ENCODE peak calls at places on chromosomes 3 and 15, in six cellular contexts. Z is GM12892, I is H1, P is K562, B is HepG2, Q is GM12878. M is an unnamed sample.

GRCh38 chr3:143973352-143974021 is 1.9 kb downstream of the DIPK2A start:
- DNase-seq in Z (no peak), I (no peak), P (peak; percentile 41), B (peak; percentile 71), Q (no peak), M (no peak)

GRCh38 chr3:132641837-132642538 is 17.6 kb downstream of the ACAD11 start:
- DNase-seq in Z (no peak), I (no peak), P (peak; percentile 28), B (peak; percentile 45), Q (no peak), M (no peak)

GRCh38 chr3:111332488-111333095 is 209.4 kb upstream of the CD96 start:
- DNase-seq in Z (no peak), I (no peak), P (no peak), B (no peak), Q (no peak), M (no peak)

GRCh38 chr15:50675524-50676144 is 11.0 kb downstream of the TRPM7 start:
- DNase-seq in Z (no peak), I (no peak), P (peak; percentile 27), B (no peak), Q (peak; percentile 5), M (no peak)

GRCh38 chr15:53693729-53694533 is 65.5 kb downstream of the WDR72 start:
- DNase-seq in Z (no peak), I (no peak), P (no peak), B (no peak), Q (no peak), M (no peak)

GRCh38 chr3:188421151-188421821 is 267.3 kb downstream of the LPP start:
- DNase-seq in Z (no peak), I (no peak), P (no peak), B (no peak), Q (no peak), M (no peak)

GRCh38 chr15:70096215-70096974 is 1.3 kb downstream of the TLE3 start:
- DNase-seq in Z (no peak), I (no peak), P (peak; percentile 66), B (no peak), Q (no peak), M (no peak)

GRCh38 chr3:40745381-40746106 is 220.8 kb downstream of the ZNF621 start:
- DNase-seq in Z (no peak), I (no peak), P (no peak), B (no peak), Q (no peak), M (no peak)

GRCh38 chr3:170426240-170426797 is 7.7 kb downstream of the CLDN11 start:
- DNase-seq in Z (no peak), I (no peak), P (peak; percentile 26), B (no peak), Q (no peak), M (no peak)

GRCh38 chr3:11583226-11583625 is 60.5 kb downstream of the VGLL4 start:
- DNase-seq in Z (no peak), I (no peak), P (no peak), B (no peak), Q (no peak), M (no peak)

GRCh38 chr15:80514071-80514780 is 110.0 kb downstream of the ARNT2 start:
- DNase-seq in Z (no peak), I (peak; percentile 14), P (no peak), B (no peak), Q (no peak), M (no peak)

GRCh38 chr15:84960391-84961113 is 21.1 kb upstream of the PDE8A start:
- DNase-seq in Z (no peak), I (no peak), P (peak; percentile 64), B (no peak), Q (no peak), M (no peak)

GRCh38 chr3:132418916-132419315 is 1.6 kb downstream of the DNAJC13 start:
- DNase-seq in Z (no peak), I (no peak), P (no peak), B (no peak), Q (no peak), M (no peak)

GRCh38 chr3:14175383-14176037 is 2.9 kb downstream of the XPC start:
- DNase-seq in Z (no peak), I (no peak), P (peak; percentile 56), B (no peak), Q (peak; percentile 48), M (no peak)

GRCh38 chr3:46966811-46967210 is 9.7 kb downstream of the CCDC12 start:
- DNase-seq in Z (no peak), I (no peak), P (no peak), B (no peak), Q (no peak), M (no peak)

GRCh38 chr15:40323239-40323952 is at the start of gene INAFM2:
- DNase-seq in Z (peak; percentile 99), I (peak; percentile 90), P (peak; percentile 96), B (peak; percentile 89), Q (peak; percentile 48), M (peak; percentile 98)

GRCh38 chr15:55230051-55230670 is 33.4 kb upstream of the RSL24D1 start:
- DNase-seq in Z (no peak), I (no peak), P (no peak), B (no peak), Q (no peak), M (no peak)

GRCh38 chr3:191383104-191383503 is 52.8 kb upstream of the UTS2B start:
- DNase-seq in Z (no peak), I (no peak), P (no peak), B (no peak), Q (no peak), M (no peak)

GRCh38 chr3:45182915-45183881 is 37.0 kb upstream of the CDCP1 start:
- DNase-seq in Z (no peak), I (peak; percentile 61), P (peak; percentile 85), B (peak; percentile 7), Q (no peak), M (no peak)

GRCh38 chr3:50853936-50854335 is 179.2 kb downstream of the DOCK3 start:
- DNase-seq in Z (no peak), I (no peak), P (no peak), B (no peak), Q (no peak), M (no peak)

GRCh38 chr3:71022552-71023335 is 560.8 kb downstream of the FOXP1 start:
- DNase-seq in Z (no peak), I (peak; percentile 52), P (no peak), B (peak; percentile 23), Q (no peak), M (no peak)

GRCh38 chr15:66065325-66065724 is 188.2 kb downstream of the MEGF11 start:
- DNase-seq in Z (no peak), I (no peak), P (no peak), B (no peak), Q (no peak), M (no peak)

GRCh38 chr3:194720048-194720447 is 34.4 kb downstream of the FAM43A start:
- DNase-seq in Z (no peak), I (no peak), P (no peak), B (no peak), Q (no peak), M (no peak)

GRCh38 chr3:194714564-194714963 is 28.9 kb downstream of the FAM43A start:
- DNase-seq in Z (no peak), I (no peak), P (no peak), B (no peak), Q (no peak), M (no peak)

GRCh38 chr3:194714122-194714425 is 28.4 kb downstream of the FAM43A start:
- DNase-seq in Z (no peak), I (no peak), P (no peak), B (no peak), Q (no peak), M (no peak)

GRCh38 chr3:194715022-194715800 is 29.5 kb downstream of the FAM43A start:
- DNase-seq in Z (no peak), I (no peak), P (no peak), B (no peak), Q (no peak), M (no peak)

GRCh38 chr3:194718069-194718468 is 32.4 kb downstream of the FAM43A start:
- DNase-seq in Z (no peak), I (no peak), P (no peak), B (no peak), Q (no peak), M (no peak)
- TF ChIP-seq POLR2A in Z (no peak), I (no peak), P (no peak), B (no peak), Q (no peak), M (no peak)

GRCh38 chr3:190258634-190259033 is 63.6 kb downstream of the CLDN1 start:
- DNase-seq in Z (no peak), I (no peak), P (peak; percentile 0), B (peak; percentile 63), Q (no peak), M (no peak)
- TF ChIP-seq TAF1 in Z (no peak), I (no peak), P (no peak), B (no peak), Q (no peak), M (no peak)

DNA sequence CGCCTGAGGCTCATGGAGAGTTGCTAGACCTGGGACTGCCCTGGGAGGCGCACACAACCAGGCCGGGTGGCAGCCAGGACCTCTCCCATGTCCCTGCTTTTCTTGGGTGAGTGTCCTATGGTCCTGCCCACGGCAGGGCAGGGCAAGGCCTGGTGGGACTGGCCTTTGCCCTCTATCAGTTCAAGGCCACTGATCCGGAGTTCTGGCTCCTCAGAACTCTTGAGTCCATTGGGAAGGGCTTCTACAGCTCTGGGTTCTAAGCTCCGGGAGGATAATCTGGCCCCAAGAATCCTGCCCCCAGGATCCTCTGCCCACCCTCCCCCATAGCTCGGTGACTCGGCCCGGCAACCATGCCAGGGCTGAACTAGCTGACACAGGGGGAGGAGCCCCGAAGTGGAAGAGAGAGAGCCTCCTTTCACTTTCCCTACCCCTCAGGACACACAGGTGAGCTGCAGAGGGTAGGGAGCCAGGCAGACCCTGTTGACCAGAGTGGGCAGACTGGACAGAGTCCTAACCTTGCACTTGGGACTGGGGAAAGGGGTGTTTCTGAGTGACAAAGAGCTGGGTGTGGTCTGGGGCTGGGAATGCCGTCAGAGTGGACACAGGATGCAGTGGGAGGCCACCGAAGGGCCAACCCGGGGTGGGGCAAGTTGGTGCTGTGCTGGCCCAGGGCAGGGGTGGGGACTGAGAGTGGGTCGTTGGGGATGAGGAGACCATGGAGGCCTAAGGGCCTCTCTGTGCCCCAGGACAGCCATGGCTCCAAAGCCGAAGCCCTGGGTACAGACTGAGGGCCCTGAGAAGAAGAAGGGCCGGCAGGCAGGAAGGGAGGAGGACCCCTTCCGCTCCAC is 664 bp downstream of the PARP3 start:
- DNase-seq in Z (peak; percentile 98), I (no peak), P (peak; percentile 42), B (peak; percentile 67), Q (peak; percentile 23), M (peak; percentile 96)
- TF ChIP-seq POLR2A in Z (no peak), I (no peak), P (no peak), B (peak; percentile 59), Q (peak; percentile 75), M (peak; percentile 65)

DNA sequence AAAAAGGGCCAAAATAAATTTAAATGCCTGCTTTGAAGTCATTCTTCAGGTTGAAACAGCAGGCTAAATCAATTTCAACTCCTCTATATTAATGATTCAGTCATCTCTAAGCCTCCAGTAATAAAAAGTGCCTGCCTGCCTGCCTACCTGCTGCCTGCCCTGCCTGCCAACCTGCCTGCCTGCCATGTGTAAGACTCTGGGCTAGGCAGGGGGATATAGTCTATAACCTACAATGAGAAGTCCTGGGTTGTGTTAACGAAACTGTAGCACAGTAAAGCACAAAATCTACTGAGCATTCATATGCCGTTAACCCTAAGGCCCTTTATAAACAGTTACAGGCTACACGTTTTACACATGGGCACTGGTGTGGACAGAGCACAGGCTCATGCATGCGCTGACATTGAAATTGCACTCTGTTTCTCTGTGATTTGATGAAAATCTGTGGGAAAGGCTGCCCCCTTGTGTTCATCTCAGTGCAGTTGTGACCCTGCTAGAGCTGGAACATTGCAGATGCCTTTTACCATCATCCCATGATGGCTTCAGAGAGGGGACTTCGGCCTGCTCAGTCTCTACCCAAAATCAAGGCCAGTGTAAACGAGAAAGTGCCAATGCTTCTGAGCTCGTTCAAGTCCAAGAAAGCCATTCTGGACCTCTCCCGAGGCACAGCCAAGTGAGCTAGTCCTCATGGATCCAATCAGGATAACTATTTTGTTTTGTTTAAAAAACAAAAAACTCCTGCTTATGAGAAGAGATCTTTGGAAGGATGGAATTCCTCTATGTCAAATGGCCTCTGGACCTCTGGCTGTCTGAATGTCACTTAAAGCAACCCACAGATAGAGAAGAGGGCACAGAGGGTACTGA is 64.6 kb downstream of the EFL1 start:
- DNase-seq in Z (peak; percentile 23), I (peak; percentile 81), P (peak; percentile 75), B (peak; percentile 56), Q (peak; percentile 27), M (peak; percentile 17)
- TF ChIP-seq TAF1 in Z (no peak), I (no peak), P (no peak), B (no peak), Q (no peak), M (no peak)

M was measured in GM12891.